ENCODE peak calls at places on chromosomes 5 and 9, in seven cellular contexts. V is Right ventricle myocardium superior; S is fibroblast of mammary gland; C is astrocyte of the spinal cord; U is stimulated activated CD8-positive, alpha-beta memory T cell treated with anti-CD3 and anti-CD28 coated beads, Interleukin-7, amount 100 ng/mL, for 1 hour; A is aorta; Q is SK-N-SH. O is an unnamed sample.

GRCh38 chr5:93454896-93455295 is 126.1 kb downstream of the NR2F1-AS1 start:
- DNase-seq in Q (no peak), U (no peak), A (no peak), V (no peak), S (no peak), C (no peak), O (no peak)

GRCh38 chr5:154598021-154598420 is 120.0 kb upstream of the HAND1 start:
- DNase-seq in S (no peak), U (no peak), Q (no peak), C (no peak), A (no peak), V (no peak), O (no peak)

GRCh38 chr9:34592895-34593601 is 3.5 kb upstream of the CNTFR start:
- DNase-seq in S (no peak), V (peak; percentile 90), C (no peak), A (peak; percentile 80), Q (peak; percentile 47), U (no peak), O (no peak)

GRCh38 chr5:19790811-19791466 is 197.1 kb downstream of the CDH18 start:
- DNase-seq in Q (no peak), U (no peak), V (no peak), C (no peak), S (no peak), A (no peak), O (no peak)

GRCh38 chr9:2228132-2228531 is 213.0 kb downstream of the SMARCA2 start:
- DNase-seq in C (no peak), Q (peak; percentile 45), A (no peak), V (peak; percentile 56), U (no peak), S (peak; percentile 23), O (no peak)

GRCh38 chr5:137195483-137195882 is 303.6 kb downstream of the SPOCK1 start:
- DNase-seq in C (no peak), Q (no peak), V (no peak), A (no peak), U (no peak), S (no peak), O (no peak)

GRCh38 chr5:54645888-54646284 is 128.3 kb downstream of the SNX18 start:
- DNase-seq in S (no peak), C (no peak), A (no peak), V (no peak), Q (no peak), U (no peak), O (no peak)

GRCh38 chr9:113738898-113739604 is 137.1 kb upstream of the ZNF618 start:
- DNase-seq in U (no peak), A (no peak), S (no peak), Q (peak; percentile 15), V (no peak), C (peak; percentile 4), O (no peak)

GRCh38 chr9:109558718-109559151 is 60.6 kb upstream of the PTPN3 start:
- DNase-seq in C (no peak), Q (no peak), V (no peak), A (no peak), U (no peak), S (no peak), O (no peak)

GRCh38 chr9:77488439-77489126 is 159.5 kb downstream of the GNA14 start:
- DNase-seq in S (peak; percentile 42), V (no peak), A (no peak), U (no peak), Q (peak; percentile 21), C (peak; percentile 44), O (peak; percentile 32)

GRCh38 chr9:114116061-114116747 is 17.1 kb upstream of the KIF12 start:
- DNase-seq in A (no peak), V (peak; percentile 61), U (no peak), C (no peak), S (no peak), Q (no peak), O (no peak)

GRCh38 chr9:4371108-4371507 is 71.2 kb upstream of the GLIS3 start:
- DNase-seq in S (peak; percentile 98), V (no peak), C (peak; percentile 93), A (peak; percentile 50), Q (no peak), U (no peak), O (no peak)

GRCh38 chr9:107462691-107463090 is 26.9 kb downstream of the KLF4 start:
- DNase-seq in C (no peak), U (no peak), S (peak; percentile 56), Q (no peak), A (no peak), V (no peak), O (no peak)

GRCh38 chr5:172110921-172111873 is 76.8 kb downstream of the STK10 start:
- DNase-seq in U (peak; percentile 47), A (peak; percentile 73), V (peak; percentile 66), S (peak; percentile 63), Q (peak; percentile 59), C (peak; percentile 50), O (peak; percentile 85)

GRCh38 chr9:112037281-112038016 is 137.6 kb downstream of the SUSD1 start:
- DNase-seq in C (peak; percentile 70), A (no peak), S (peak; percentile 60), V (no peak), Q (no peak), U (peak; percentile 31), O (peak; percentile 37)

GRCh38 chr9:114687034-114687433 is 5.0 kb upstream of the TEX48 start:
- DNase-seq in A (no peak), V (no peak), Q (no peak), C (peak; percentile 69), U (no peak), S (peak; percentile 74), O (no peak)

GRCh38 chr9:35733109-35733541 is 659 bp downstream of the CREB3 start:
- DNase-seq in V (no peak), A (peak; percentile 38), U (no peak), Q (peak; percentile 43), C (peak; percentile 59), S (peak; percentile 60), O (peak; percentile 60)

GRCh38 chr5:156675402-156675801 is 174.7 kb upstream of the PPP1R2B start:
- DNase-seq in U (no peak), S (no peak), A (no peak), V (no peak), C (no peak), Q (no peak), O (no peak)

GRCh38 chr5:159451197-159452052 is 121.1 kb upstream of the IL12B start:
- DNase-seq in V (peak; percentile 51), S (peak; percentile 97), A (peak; percentile 63), C (peak; percentile 95), U (no peak), Q (no peak), O (no peak)

GRCh38 chr5:58886315-58887207 is 303.7 kb downstream of the RAB3C start:
- DNase-seq in Q (peak; percentile 72), C (peak; percentile 66), V (peak; percentile 68), S (peak; percentile 77), A (peak; percentile 66), U (peak; percentile 14), O (peak; percentile 54)